ENCODE peak calls at places on chromosome 14, in eight cellular contexts. One of them, this sample, is unnamed.

GRCh38 chr14:72699852-72700257 is 194.0 kb downstream of the DPF3 start:
- DNase-seq in endothelial cell of umbilical vein: peak
- DNase-seq in astrocyte of the spinal cord: peak
- DNase-seq in cardiac fibroblast: peak
- DNase-seq in AG04450: peak
- DNase-seq in MCF 10A: peak
- DNase-seq in neural crest cell: no peak
- DNase-seq in H9: no peak
- DNase-seq in this sample: no peak

GRCh38 chr14:46344327-46344937 is 307.1 kb downstream of the RPL10L start:
- DNase-seq in AG04450: no peak
- DNase-seq in cardiac fibroblast: peak
- DNase-seq in astrocyte of the spinal cord: peak
- DNase-seq in neural crest cell: peak
- DNase-seq in H9: peak
- DNase-seq in endothelial cell of umbilical vein: peak
- DNase-seq in MCF 10A: peak
- DNase-seq in this sample: no peak

GRCh38 chr14:41558527-41558926 is 48.1 kb upstream of the LRFN5 start:
- DNase-seq in astrocyte of the spinal cord: no peak
- DNase-seq in endothelial cell of umbilical vein: no peak
- DNase-seq in H9: no peak
- DNase-seq in cardiac fibroblast: no peak
- DNase-seq in neural crest cell: no peak
- DNase-seq in MCF 10A: no peak
- DNase-seq in AG04450: no peak
- DNase-seq in this sample: no peak

GRCh38 chr14:35341454-35342159 is 49.4 kb downstream of the PSMA6 start:
- DNase-seq in cardiac fibroblast: peak
- DNase-seq in neural crest cell: no peak
- DNase-seq in astrocyte of the spinal cord: peak
- DNase-seq in H9: peak
- DNase-seq in MCF 10A: peak
- DNase-seq in endothelial cell of umbilical vein: peak
- DNase-seq in AG04450: peak
- DNase-seq in this sample: no peak

GRCh38 chr14:50383618-50384225 is 13.0 kb downstream of the CDKL1 start:
- DNase-seq in astrocyte of the spinal cord: no peak
- DNase-seq in AG04450: no peak
- DNase-seq in MCF 10A: no peak
- DNase-seq in endothelial cell of umbilical vein: no peak
- DNase-seq in H9: no peak
- DNase-seq in neural crest cell: no peak
- DNase-seq in cardiac fibroblast: no peak
- DNase-seq in this sample: no peak

GRCh38 chr14:21106191-21106505 is 5.3 kb downstream of the TMEM253 start:
- DNase-seq in cardiac fibroblast: peak
- DNase-seq in astrocyte of the spinal cord: no peak
- DNase-seq in AG04450: no peak
- DNase-seq in neural crest cell: no peak
- DNase-seq in MCF 10A: peak
- DNase-seq in H9: no peak
- DNase-seq in endothelial cell of umbilical vein: no peak
- DNase-seq in this sample: no peak

GRCh38 chr14:72716471-72716870 is 177.4 kb downstream of the DPF3 start:
- DNase-seq in MCF 10A: no peak
- DNase-seq in AG04450: no peak
- DNase-seq in neural crest cell: no peak
- DNase-seq in endothelial cell of umbilical vein: peak
- DNase-seq in H9: no peak
- DNase-seq in astrocyte of the spinal cord: no peak
- DNase-seq in cardiac fibroblast: peak
- DNase-seq in this sample: no peak

GRCh38 chr14:87013583-87013982 is 979.4 kb downstream of the GALC start:
- DNase-seq in H9: no peak
- DNase-seq in AG04450: peak
- DNase-seq in cardiac fibroblast: peak
- DNase-seq in neural crest cell: no peak
- DNase-seq in astrocyte of the spinal cord: peak
- DNase-seq in MCF 10A: peak
- DNase-seq in endothelial cell of umbilical vein: no peak
- DNase-seq in this sample: no peak

GRCh38 chr14:106185837-106186233 is 659.5 kb downstream of the TMEM121 start:
- DNase-seq in astrocyte of the spinal cord: no peak
- DNase-seq in cardiac fibroblast: no peak
- DNase-seq in H9: no peak
- DNase-seq in MCF 10A: peak
- DNase-seq in endothelial cell of umbilical vein: no peak
- DNase-seq in AG04450: no peak
- DNase-seq in neural crest cell: no peak
- DNase-seq in this sample: no peak

GRCh38 chr14:63499701-63500250 is 43.4 kb downstream of the PPP2R5E start:
- DNase-seq in astrocyte of the spinal cord: no peak
- DNase-seq in neural crest cell: no peak
- DNase-seq in endothelial cell of umbilical vein: no peak
- DNase-seq in H9: no peak
- DNase-seq in MCF 10A: peak
- DNase-seq in AG04450: peak
- DNase-seq in cardiac fibroblast: peak
- DNase-seq in this sample: no peak

GRCh38 chr14:61547186-61548121 is 147.9 kb upstream of the HIF1A start:
- DNase-seq in cardiac fibroblast: peak
- DNase-seq in MCF 10A: peak
- DNase-seq in H9: no peak
- DNase-seq in AG04450: no peak
- DNase-seq in astrocyte of the spinal cord: peak
- DNase-seq in endothelial cell of umbilical vein: peak
- DNase-seq in neural crest cell: no peak
- DNase-seq in this sample: no peak

GRCh38 chr14:53183611-53184010 is 30.5 kb upstream of the DDHD1 start:
- DNase-seq in MCF 10A: no peak
- DNase-seq in neural crest cell: no peak
- DNase-seq in cardiac fibroblast: no peak
- DNase-seq in endothelial cell of umbilical vein: no peak
- DNase-seq in H9: no peak
- DNase-seq in astrocyte of the spinal cord: no peak
- DNase-seq in AG04450: no peak
- DNase-seq in this sample: no peak

GRCh38 chr14:97196336-97196735 is 399.2 kb downstream of the VRK1 start:
- DNase-seq in H9: no peak
- DNase-seq in astrocyte of the spinal cord: no peak
- DNase-seq in neural crest cell: no peak
- DNase-seq in AG04450: no peak
- DNase-seq in endothelial cell of umbilical vein: no peak
- DNase-seq in MCF 10A: no peak
- DNase-seq in cardiac fibroblast: no peak
- DNase-seq in this sample: no peak

GRCh38 chr14:52740751-52741150 is 10.8 kb downstream of the STYX start:
- DNase-seq in astrocyte of the spinal cord: no peak
- DNase-seq in neural crest cell: no peak
- DNase-seq in endothelial cell of umbilical vein: peak
- DNase-seq in MCF 10A: no peak
- DNase-seq in cardiac fibroblast: no peak
- DNase-seq in H9: no peak
- DNase-seq in AG04450: no peak
- DNase-seq in this sample: no peak

GRCh38 chr14:55440385-55440784 is at the start of gene TBPL2:
- DNase-seq in H9: peak
- DNase-seq in endothelial cell of umbilical vein: no peak
- DNase-seq in astrocyte of the spinal cord: no peak
- DNase-seq in cardiac fibroblast: no peak
- DNase-seq in MCF 10A: no peak
- DNase-seq in neural crest cell: no peak
- DNase-seq in AG04450: no peak
- DNase-seq in this sample: no peak
- TF ChIP-seq CTCF in H9: peak
- TF ChIP-seq CTCF in endothelial cell of umbilical vein: peak
- TF ChIP-seq CTCF in astrocyte of the spinal cord: peak
- TF ChIP-seq CTCF in cardiac fibroblast: peak
- TF ChIP-seq CTCF in MCF 10A: no peak
- TF ChIP-seq CTCF in neural crest cell: peak
- TF ChIP-seq CTCF in AG04450: peak
- TF ChIP-seq CTCF in this sample: no peak

GRCh38 chr14:104724407-104724980 is 465 bp downstream of the ADSS1 start:
- DNase-seq in H9: no peak
- DNase-seq in cardiac fibroblast: no peak
- DNase-seq in AG04450: no peak
- DNase-seq in endothelial cell of umbilical vein: peak
- DNase-seq in neural crest cell: no peak
- DNase-seq in MCF 10A: no peak
- DNase-seq in astrocyte of the spinal cord: no peak
- DNase-seq in this sample: no peak

GRCh38 chr14:104723651-104724406 is at the start of gene ADSS1:
- DNase-seq in endothelial cell of umbilical vein: peak
- DNase-seq in neural crest cell: peak
- DNase-seq in cardiac fibroblast: peak
- DNase-seq in MCF 10A: peak
- DNase-seq in AG04450: no peak
- DNase-seq in H9: peak
- DNase-seq in astrocyte of the spinal cord: no peak
- DNase-seq in this sample: no peak

GRCh38 chr14:104726600-104727451 is 2.8 kb downstream of the ADSS1 start:
- DNase-seq in MCF 10A: no peak
- DNase-seq in endothelial cell of umbilical vein: no peak
- DNase-seq in cardiac fibroblast: no peak
- DNase-seq in AG04450: no peak
- DNase-seq in astrocyte of the spinal cord: no peak
- DNase-seq in neural crest cell: no peak
- DNase-seq in H9: no peak
- DNase-seq in this sample: no peak

GRCh38 chr14:104725772-104726548 is 1.9 kb downstream of the ADSS1 start:
- DNase-seq in H9: no peak
- DNase-seq in astrocyte of the spinal cord: no peak
- DNase-seq in cardiac fibroblast: no peak
- DNase-seq in neural crest cell: no peak
- DNase-seq in MCF 10A: no peak
- DNase-seq in AG04450: no peak
- DNase-seq in endothelial cell of umbilical vein: no peak
- DNase-seq in this sample: no peak

DNA sequence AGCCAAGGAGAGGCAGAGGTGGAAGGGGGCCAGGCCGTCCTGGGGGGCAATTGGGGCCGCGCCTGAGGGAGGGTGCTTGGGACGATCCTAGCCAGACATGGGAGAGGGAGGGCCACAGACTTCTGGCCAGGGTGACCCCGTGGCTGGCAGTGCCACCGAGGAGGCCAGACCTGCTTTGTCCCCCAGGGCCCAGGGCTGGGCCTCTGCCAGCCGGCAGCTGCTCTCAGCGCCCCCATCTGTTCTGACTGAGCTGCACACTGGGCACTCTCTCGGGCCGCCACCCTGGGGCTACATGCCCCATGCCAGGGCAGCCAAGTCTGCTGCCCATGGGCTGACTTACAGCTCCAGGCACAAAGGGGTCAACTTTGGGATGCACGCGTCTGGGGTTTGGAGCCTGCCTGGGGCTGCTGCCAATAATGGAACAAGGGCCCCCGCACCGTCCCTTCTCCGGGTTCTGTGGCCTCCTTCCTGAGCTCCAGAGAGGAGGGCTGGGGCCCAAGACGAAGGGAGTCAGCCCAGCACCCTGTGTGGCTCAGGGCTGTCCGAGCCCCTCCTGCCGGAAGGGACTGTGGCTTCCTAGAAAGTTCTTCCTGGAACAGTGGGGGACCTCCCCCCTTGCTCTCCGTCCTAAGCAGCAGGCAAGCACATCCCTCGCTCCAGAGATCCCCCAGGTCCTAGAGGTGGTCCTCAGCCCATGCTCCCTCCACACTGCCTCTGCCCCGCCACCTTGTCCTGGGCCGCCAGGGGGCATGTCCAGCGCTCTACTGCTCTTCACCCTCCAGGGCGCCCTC is 1.1 kb downstream of the ADSS1 start:
- DNase-seq in H9: peak
- DNase-seq in AG04450: no peak
- DNase-seq in endothelial cell of umbilical vein: no peak
- DNase-seq in cardiac fibroblast: peak
- DNase-seq in MCF 10A: no peak
- DNase-seq in astrocyte of the spinal cord: peak
- DNase-seq in neural crest cell: peak
- DNase-seq in this sample: no peak
- TF ChIP-seq CTCF in H9: peak
- TF ChIP-seq CTCF in AG04450: peak
- TF ChIP-seq CTCF in endothelial cell of umbilical vein: no peak
- TF ChIP-seq CTCF in cardiac fibroblast: peak
- TF ChIP-seq CTCF in MCF 10A: peak
- TF ChIP-seq CTCF in astrocyte of the spinal cord: peak
- TF ChIP-seq CTCF in neural crest cell: peak
- TF ChIP-seq CTCF in this sample: peak

GRCh38 chr14:40119765-40120164 is 687.5 kb upstream of the FBXO33 start:
- DNase-seq in MCF 10A: no peak
- DNase-seq in astrocyte of the spinal cord: no peak
- DNase-seq in endothelial cell of umbilical vein: no peak
- DNase-seq in neural crest cell: no peak
- DNase-seq in AG04450: no peak
- DNase-seq in H9: no peak
- DNase-seq in cardiac fibroblast: no peak
- DNase-seq in this sample: no peak
- TF ChIP-seq CTCF in MCF 10A: no peak
- TF ChIP-seq CTCF in astrocyte of the spinal cord: no peak
- TF ChIP-seq CTCF in endothelial cell of umbilical vein: no peak
- TF ChIP-seq CTCF in neural crest cell: no peak
- TF ChIP-seq CTCF in AG04450: no peak
- TF ChIP-seq CTCF in H9: no peak
- TF ChIP-seq CTCF in cardiac fibroblast: no peak
- TF ChIP-seq CTCF in this sample: no peak

DNA sequence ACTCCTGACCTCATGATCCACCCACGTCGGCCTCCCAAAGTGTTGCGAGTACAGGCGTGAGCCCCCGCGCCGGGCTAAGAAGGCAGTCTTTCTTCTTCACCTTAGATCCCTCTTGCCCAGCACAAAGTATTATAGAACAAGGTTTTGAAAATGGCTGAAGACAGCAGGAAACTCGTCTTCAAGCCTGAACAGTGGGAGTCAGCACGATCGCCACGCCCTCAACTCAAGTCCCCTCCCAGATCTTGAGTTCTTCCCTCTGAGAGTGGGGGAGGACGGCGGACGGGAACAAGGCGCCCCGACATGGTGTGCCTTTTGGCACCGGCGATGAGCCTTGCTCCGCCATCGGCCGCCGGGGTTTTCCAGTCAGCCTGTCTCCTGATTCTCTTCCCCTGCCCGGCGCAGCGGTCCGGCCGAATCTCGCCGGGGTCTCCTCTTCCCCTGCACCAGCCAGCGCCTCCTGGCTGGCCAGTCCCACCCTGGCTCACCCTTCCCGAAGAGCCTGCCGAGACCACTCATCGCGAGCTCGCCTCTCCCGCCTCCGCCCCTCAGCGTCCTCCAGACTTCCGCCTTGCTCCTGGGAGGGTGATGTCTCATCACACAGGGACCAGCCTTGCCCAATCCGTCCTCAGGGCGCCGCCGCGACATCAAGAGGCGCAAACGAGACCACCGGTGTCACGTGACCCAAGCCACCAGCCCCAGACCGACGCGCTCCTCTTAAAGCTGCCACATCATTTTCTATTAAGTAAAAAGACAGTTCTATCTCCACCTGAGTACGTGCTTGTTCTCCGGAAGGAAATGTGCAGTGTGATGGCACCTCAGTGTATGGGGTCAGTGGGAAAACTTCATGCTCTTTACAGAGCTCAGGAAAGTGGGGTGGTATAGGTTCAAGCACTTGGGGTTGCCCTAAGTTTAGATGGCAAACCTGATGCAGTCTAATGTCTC is at the start of gene CHMP4A:
- DNase-seq in MCF 10A: peak
- DNase-seq in H9: peak
- DNase-seq in AG04450: peak
- DNase-seq in astrocyte of the spinal cord: peak
- DNase-seq in cardiac fibroblast: peak
- DNase-seq in neural crest cell: peak
- DNase-seq in endothelial cell of umbilical vein: peak
- DNase-seq in this sample: peak
- TF ChIP-seq CTCF in MCF 10A: no peak
- TF ChIP-seq CTCF in H9: peak
- TF ChIP-seq CTCF in AG04450: peak
- TF ChIP-seq CTCF in astrocyte of the spinal cord: peak
- TF ChIP-seq CTCF in cardiac fibroblast: peak
- TF ChIP-seq CTCF in neural crest cell: no peak
- TF ChIP-seq CTCF in endothelial cell of umbilical vein: no peak
- TF ChIP-seq CTCF in this sample: no peak

This sample was measured in HFF-Myc.